ENCODE peak calls at places on chromosomes 4 and X, in ten cellular contexts. L, H, Q, A, S, W, J, X, E and G are unnamed samples.

GRCh38 chr4:159227984-159228383 is 125.1 kb downstream of the RAPGEF2 start:
- DNase-seq in L (peak), H (no peak), Q (peak), A (peak), S (peak), W (no peak), J (peak), X (no peak), E (peak), G (peak)

GRCh38 chr4:186104895-186105720 is 604 bp downstream of the FAM149A start:
- DNase-seq in L (no peak), H (no peak), Q (no peak), A (peak), S (no peak), W (no peak), J (no peak), X (no peak), E (no peak), G (no peak)

GRCh38 chr4:13860126-13860525 is 232.6 kb upstream of the BOD1L1 start:
- DNase-seq in L (no peak), H (no peak), Q (no peak), A (no peak), S (no peak), W (no peak), J (no peak), X (no peak), E (no peak), G (no peak)

GRCh38 chr4:184826315-184827266 is 823 bp upstream of the ACSL1 start:
- DNase-seq in L (peak), H (peak), Q (no peak), A (no peak), S (no peak), W (no peak), J (no peak), X (peak), E (no peak), G (no peak)

GRCh38 chrX:45822124-45822523 is 621.4 kb upstream of the DIPK2B start:
- DNase-seq in L (no peak), H (no peak), Q (no peak), A (no peak), S (no peak), W (no peak), J (no peak), X (no peak), E (no peak), G (no peak)

GRCh38 chr4:17168571-17168970 is 270.1 kb upstream of the LDB2 start:
- DNase-seq in L (peak), H (no peak), Q (no peak), A (peak), S (no peak), W (no peak), J (peak), X (no peak), E (peak), G (peak)

GRCh38 chr4:153620352-153620751 is 63.7 kb upstream of the TLR2 start:
- DNase-seq in L (peak), H (no peak), Q (no peak), A (no peak), S (no peak), W (no peak), J (no peak), X (no peak), E (peak), G (peak)

GRCh38 chrX:1361275-1361674 is 24.7 kb downstream of the IL3RA start:
- DNase-seq in L (no peak), H (no peak), Q (no peak), A (no peak), S (no peak), W (no peak), J (no peak), X (no peak), E (no peak), G (no peak)

GRCh38 chrX:103464071-103464773 is 55.1 kb downstream of the RAB40A start:
- DNase-seq in L (peak), H (peak), Q (no peak), A (peak), S (no peak), W (peak), J (peak), X (peak), E (no peak), G (no peak)

GRCh38 chr4:142583708-142584107 is 262.4 kb downstream of the INPP4B start:
- DNase-seq in L (no peak), H (no peak), Q (no peak), A (no peak), S (no peak), W (no peak), J (no peak), X (no peak), E (no peak), G (no peak)

GRCh38 chrX:10677490-10677889 is 57.1 kb upstream of the MID1 start:
- DNase-seq in L (no peak), H (no peak), Q (no peak), A (no peak), S (no peak), W (no peak), J (no peak), X (no peak), E (no peak), G (no peak)